ENCODE peak calls at places on chromosomes 12 and 14, in six cellular contexts. V is aorta, G is sigmoid colon, J is tibial nerve, Z is lung, D is endodermal cell. K is an unnamed sample.

GRCh38 chr12:111455448-111456320 is 50.0 kb downstream of the SH2B3 start:
- DNase-seq in V (no peak), G (peak; percentile 40), D (peak; percentile 43), J (no peak), Z (no peak), K (no peak)

GRCh38 chr12:71636704-71637115 is 26.9 kb downstream of the ZFC3H1 start:
- DNase-seq in G (no peak), Z (no peak), D (peak; percentile 50), V (no peak), J (no peak), K (peak; percentile 53)

GRCh38 chr12:51430196-51430895 is 5.7 kb downstream of the SLC4A8 start:
- DNase-seq in G (no peak), Z (no peak), D (no peak), J (no peak), V (no peak), K (no peak)

GRCh38 chr14:63986789-63987533 is 134.2 kb downstream of the SYNE2 start:
- DNase-seq in Z (no peak), J (no peak), G (no peak), V (no peak), D (no peak), K (no peak)

GRCh38 chr14:99879401-99880295 is 86.4 kb downstream of the EML1 start:
- DNase-seq in G (no peak), D (no peak), V (no peak), Z (no peak), J (no peak), K (peak; percentile 59)

GRCh38 chr12:131533139-131533538 is 177.8 kb upstream of the SFSWAP start:
- DNase-seq in V (no peak), G (no peak), Z (no peak), D (no peak), J (no peak), K (no peak)

GRCh38 chr14:57962293-57962996 is 96.6 kb upstream of the SLC35F4 start:
- DNase-seq in D (peak; percentile 91), V (no peak), Z (no peak), J (no peak), G (no peak), K (no peak)

GRCh38 chr14:104465482-104466390 is 113.8 kb upstream of the C14orf180 start:
- DNase-seq in J (no peak), Z (peak; percentile 10), D (peak; percentile 21), V (no peak), G (no peak), K (no peak)

GRCh38 chr12:88393017-88393767 is 187.1 kb downstream of the KITLG start:
- DNase-seq in V (no peak), Z (no peak), J (no peak), D (peak; percentile 71), G (no peak), K (no peak)

GRCh38 chr14:69913686-69914085 is 34.5 kb downstream of the SMOC1 start:
- DNase-seq in Z (no peak), D (no peak), V (no peak), J (no peak), G (no peak), K (no peak)

GRCh38 chr14:104387000-104387384 is 192.6 kb upstream of the C14orf180 start:
- DNase-seq in D (peak; percentile 23), Z (no peak), J (no peak), G (peak; percentile 10), V (peak; percentile 67), K (no peak)

GRCh38 chr14:31934767-31935266 is 142.3 kb upstream of the ARHGAP5 start:
- DNase-seq in V (no peak), G (no peak), Z (no peak), J (peak; percentile 58), D (peak; percentile 85), K (no peak)

GRCh38 chr14:65966188-65966587 is 520.0 kb upstream of the CCDC196 start:
- DNase-seq in V (no peak), D (peak; percentile 70), J (no peak), Z (no peak), G (no peak), K (no peak)

GRCh38 chr12:127236491-127236890 is 1030.5 kb upstream of the TMEM132C start:
- DNase-seq in D (no peak), J (no peak), Z (no peak), V (no peak), G (no peak), K (no peak)

GRCh38 chr14:56334458-56334857 is 216.2 kb downstream of the PELI2 start:
- DNase-seq in G (no peak), D (no peak), Z (no peak), J (no peak), V (no peak), K (no peak)

GRCh38 chr12:118853634-118854033 is 127.7 kb upstream of the SRRM4 start:
- DNase-seq in G (no peak), J (no peak), V (no peak), D (peak; percentile 74), Z (no peak), K (no peak)

GRCh38 chr12:6567112-6567680 is 895 bp downstream of the NOP2 start:
- DNase-seq in D (no peak), J (no peak), Z (no peak), G (no peak), V (no peak), K (no peak)

GRCh38 chr12:51992246-51992645 is 14.5 kb upstream of the TAMALIN start:
- DNase-seq in J (no peak), Z (no peak), D (no peak), G (no peak), V (no peak), K (no peak)

GRCh38 chr12:117356048-117356447 is 5.4 kb downstream of the NOS1 start:
- DNase-seq in D (no peak), Z (no peak), V (no peak), G (no peak), J (no peak), K (no peak)

GRCh38 chr12:107448198-107448597 is 237.4 kb upstream of the PWP1 start:
- DNase-seq in G (no peak), Z (no peak), V (no peak), D (peak; percentile 95), J (no peak), K (no peak)

GRCh38 chr12:76247026-76247688 is 101.1 kb downstream of the BBS10 start:
- DNase-seq in J (peak; percentile 74), D (no peak), Z (no peak), V (no peak), G (no peak), K (no peak)

GRCh38 chr14:99040711-99041110 is 231.3 kb downstream of the BCL11B start:
- DNase-seq in Z (no peak), D (peak; percentile 39), J (no peak), V (no peak), G (no peak), K (no peak)

GRCh38 chr12:33678221-33678964 is 238.8 kb upstream of the SYT10 start:
- DNase-seq in Z (no peak), J (no peak), V (no peak), D (no peak), G (no peak), K (no peak)

GRCh38 chr14:89315493-89316456 is 101.3 kb downstream of the FOXN3 start:
- DNase-seq in J (no peak), G (no peak), D (no peak), V (no peak), Z (no peak), K (no peak)

GRCh38 chr12:58443273-58443980 is 476.9 kb downstream of the LRIG3 start:
- DNase-seq in D (peak; percentile 83), G (no peak), V (no peak), J (no peak), Z (no peak), K (no peak)

GRCh38 chr14:60184597-60185555 is 19.7 kb upstream of the DHRS7 start:
- DNase-seq in G (no peak), J (no peak), Z (no peak), D (no peak), V (no peak), K (no peak)

GRCh38 chr14:91111443-91111842 is 2.4 kb upstream of the DGLUCY start:
- DNase-seq in D (no peak), G (no peak), Z (no peak), V (no peak), J (no peak), K (no peak)

GRCh38 chr12:109137055-109137454 is 20.7 kb downstream of the ACACB start:
- DNase-seq in D (no peak), J (no peak), Z (no peak), V (no peak), G (no peak), K (no peak)
- H3K4me3 ChIP-seq in D (no peak overlapping the region), J (no peak overlapping the region), Z (no peak overlapping the region), V (no peak overlapping the region), G (no peak overlapping the region), K (no peak overlapping the region)

DNA sequence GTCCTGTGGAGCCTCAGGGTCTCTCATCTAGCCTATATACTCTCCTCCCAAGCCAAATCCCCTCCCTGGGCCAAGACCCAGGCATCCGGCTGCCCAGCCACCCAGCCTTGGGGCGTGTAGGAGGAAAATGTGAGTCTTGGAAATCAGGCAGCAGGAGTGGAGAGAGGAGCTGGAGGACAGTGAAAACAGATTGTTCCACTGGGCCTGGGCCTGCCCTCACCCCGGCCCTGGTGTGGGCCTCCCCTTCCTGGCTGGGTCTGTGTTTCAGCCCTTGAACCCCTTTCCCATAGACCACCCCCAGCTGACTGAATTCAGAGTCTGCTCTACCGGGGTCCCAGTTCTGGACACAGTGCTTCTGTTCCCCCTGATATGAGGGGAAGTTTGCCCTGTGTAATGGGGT is 6.7 kb downstream of the ITGA5 start:
- DNase-seq in D (peak; percentile 44), V (no peak), Z (no peak), G (peak; percentile 56), J (no peak), K (no peak)
- H3K4me3 ChIP-seq in D (no peak overlapping the region), V (peak overlapping the region; percentile 40), Z (no peak overlapping the region), G (peak overlapping the region; percentile 100), J (no peak overlapping the region), K (no peak overlapping the region)

GRCh38 chr12:70264067-70264867 is 21.0 kb downstream of the CNOT2 start:
- DNase-seq in V (no peak), G (no peak), J (no peak), D (no peak), Z (no peak), K (no peak)
- H3K4me3 ChIP-seq in V (no peak overlapping the region), G (no peak overlapping the region), J (no peak overlapping the region), D (no peak overlapping the region), Z (no peak overlapping the region), K (no peak overlapping the region)

GRCh38 chr12:104291867-104292524 is 11.5 kb upstream of the EID3 start:
- DNase-seq in D (peak; percentile 68), G (no peak), Z (no peak), V (no peak), J (no peak), K (no peak)

GRCh38 chr12:104288635-104289258 is 14.8 kb upstream of the EID3 start:
- DNase-seq in D (peak; percentile 97), Z (peak; percentile 84), J (peak; percentile 61), G (peak; percentile 93), V (peak; percentile 93), K (no peak)

GRCh38 chr12:104292872-104293794 is 10.4 kb upstream of the EID3 start:
- DNase-seq in J (no peak), G (no peak), D (no peak), Z (no peak), V (no peak), K (no peak)

GRCh38 chr12:104290855-104291254 is 12.7 kb upstream of the EID3 start:
- DNase-seq in V (no peak), G (no peak), Z (no peak), J (no peak), D (no peak), K (no peak)

DNA sequence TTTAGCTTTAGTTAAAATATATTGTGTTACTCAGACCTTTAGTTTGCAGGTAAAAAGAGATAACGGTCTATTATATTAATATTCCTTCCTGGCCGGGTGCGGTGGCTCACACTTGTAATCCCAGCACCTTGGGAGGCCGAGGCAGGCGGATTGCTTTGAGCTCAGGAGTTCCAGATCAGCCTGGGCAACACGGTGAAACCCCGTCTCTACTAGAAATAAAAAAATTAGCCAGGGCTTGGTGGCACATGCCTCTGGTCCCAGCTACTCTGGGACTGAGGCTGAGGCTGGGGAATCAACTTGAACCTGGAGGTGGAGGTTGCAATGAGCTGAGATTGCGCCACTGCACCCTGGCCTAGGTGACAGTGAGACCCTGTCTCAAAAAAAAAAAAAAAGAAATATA is 13.2 kb upstream of the EID3 start:
- DNase-seq in V (no peak), Z (no peak), J (no peak), G (no peak), D (no peak), K (no peak)
- H3K4me3 ChIP-seq in V (no peak overlapping the region), Z (no peak overlapping the region), J (no peak overlapping the region), G (peak overlapping the region; percentile 78), D (no peak overlapping the region), K (peak overlapping the region; percentile 68)

K was measured in HFF-Myc.